ENCODE peak calls at places on chromosomes 1 and 21, in six cellular contexts. D, N, W, M, C and A are unnamed samples.

GRCh38 chr1:233364695-233365539 is 37.4 kb downstream of the MAP3K21 start:
- DNase-seq in D (no peak), N (no peak), W (no peak), M (peak; percentile 4), C (no peak), A (no peak)

GRCh38 chr1:11753555-11754208 is 8.3 kb upstream of the C1orf167 start:
- DNase-seq in D (no peak), N (no peak), W (no peak), M (no peak), C (no peak), A (no peak)

GRCh38 chr1:175089319-175089718 is 21.7 kb downstream of the TNN start:
- DNase-seq in D (no peak), N (no peak), W (no peak), M (no peak), C (no peak), A (no peak)

GRCh38 chr1:178397678-178398077 is 99.1 kb downstream of the CLEC20A start:
- DNase-seq in D (no peak), N (no peak), W (peak; percentile 89), M (no peak), C (no peak), A (no peak)

GRCh38 chr1:18693256-18694098 is 62.8 kb downstream of the PAX7 start:
- DNase-seq in D (no peak), N (no peak), W (no peak), M (no peak), C (no peak), A (no peak)

GRCh38 chr21:17514124-17514481 is 1.3 kb downstream of the CXADR start:
- DNase-seq in D (no peak), N (no peak), W (peak; percentile 36), M (no peak), C (no peak), A (no peak)

GRCh38 chr1:90550616-90551406 is 166.3 kb downstream of the BARHL2 start:
- DNase-seq in D (no peak), N (no peak), W (no peak), M (no peak), C (no peak), A (no peak)

GRCh38 chr1:172627702-172628101 is 31.2 kb upstream of the FASLG start:
- DNase-seq in D (no peak), N (no peak), W (no peak), M (no peak), C (peak; percentile 22), A (no peak)

GRCh38 chr1:170085089-170085488 is 10.6 kb upstream of the KIFAP3 start:
- DNase-seq in D (no peak), N (no peak), W (peak; percentile 37), M (no peak), C (no peak), A (no peak)

GRCh38 chr1:204177133-204177532 is 11.0 kb upstream of the REN start:
- DNase-seq in D (no peak), N (no peak), W (no peak), M (no peak), C (no peak), A (no peak)

GRCh38 chr21:30986966-30987365 is 51.3 kb downstream of the KRTAP19-8 start:
- DNase-seq in D (no peak), N (no peak), W (no peak), M (no peak), C (no peak), A (no peak)

GRCh38 chr1:91585502-91585901 is 84.9 kb downstream of the CDC7 start:
- DNase-seq in D (no peak), N (no peak), W (no peak), M (no peak), C (no peak), A (no peak)

GRCh38 chr1:19377812-19378718 is 65.9 kb downstream of the SLC66A1 start:
- DNase-seq in D (no peak), N (peak; percentile 36), W (no peak), M (no peak), C (no peak), A (no peak)

GRCh38 chr1:41626616-41627375 is 142.3 kb upstream of the EDN2 start:
- DNase-seq in D (no peak), N (peak; percentile 74), W (peak; percentile 93), M (no peak), C (no peak), A (peak; percentile 39)

GRCh38 chr1:47179988-47180563 is 9.8 kb downstream of the PDZK1IP1 start:
- DNase-seq in D (no peak), N (no peak), W (no peak), M (no peak), C (no peak), A (no peak)

GRCh38 chr1:205582046-205582445 is 49.8 kb downstream of the ELK4 start:
- DNase-seq in D (no peak), N (no peak), W (no peak), M (no peak), C (no peak), A (no peak)

GRCh38 chr1:118217073-118217620 is 32.1 kb upstream of the SPAG17 start:
- DNase-seq in D (no peak), N (no peak), W (no peak), M (peak; percentile 15), C (no peak), A (no peak)

GRCh38 chr1:10308001-10308400 is 90.9 kb upstream of the PGD start:
- DNase-seq in D (no peak), N (no peak), W (no peak), M (no peak), C (peak; percentile 62), A (peak; percentile 49)

GRCh38 chr1:58941471-58942289 is 157.8 kb upstream of the JUN start:
- DNase-seq in D (no peak), N (peak; percentile 7), W (no peak), M (no peak), C (peak; percentile 75), A (peak; percentile 71)

GRCh38 chr1:160795951-160796383 is at the start of gene LY9:
- DNase-seq in D (no peak), N (peak; percentile 68), W (no peak), M (no peak), C (peak; percentile 93), A (peak; percentile 95)

GRCh38 chr1:12011998-12012397 is 7.3 kb upstream of the MIIP start:
- DNase-seq in D (no peak), N (no peak), W (no peak), M (no peak), C (no peak), A (no peak)

GRCh38 chr1:184101571-184101970 is 50.0 kb downstream of the TSEN15 start:
- DNase-seq in D (no peak), N (no peak), W (no peak), M (no peak), C (no peak), A (no peak)

GRCh38 chr1:53342735-53343470 is 15.0 kb upstream of the LRP8 start:
- DNase-seq in D (no peak), N (no peak), W (no peak), M (no peak), C (no peak), A (no peak)